ENCODE peak calls at places on chromosomes 3 and 15, in six cellular contexts. One of them, this sample, is unnamed.

GRCh38 chr15:100778831-100779288 is 100.8 kb upstream of the ALDH1A3 start:
- DNase-seq in mesenchymal stem cell: no peak
- DNase-seq in H9: no peak
- DNase-seq in neuronal stem cell: no peak
- DNase-seq in trophoblast cell: no peak
- DNase-seq in IMR-90: no peak
- DNase-seq in this sample: no peak

GRCh38 chr3:15581471-15582394 is 19.6 kb downstream of the HACL1 start:
- DNase-seq in neuronal stem cell: no peak
- DNase-seq in trophoblast cell: peak
- DNase-seq in H9: no peak
- DNase-seq in IMR-90: no peak
- DNase-seq in mesenchymal stem cell: no peak
- DNase-seq in this sample: no peak

GRCh38 chr15:58384667-58385066 is 47.1 kb upstream of the LIPC start:
- DNase-seq in neuronal stem cell: no peak
- DNase-seq in mesenchymal stem cell: no peak
- DNase-seq in H9: no peak
- DNase-seq in trophoblast cell: no peak
- DNase-seq in IMR-90: no peak
- DNase-seq in this sample: no peak

GRCh38 chr3:76495216-76495615 is 544.7 kb upstream of the ROBO2 start:
- DNase-seq in mesenchymal stem cell: no peak
- DNase-seq in neuronal stem cell: no peak
- DNase-seq in IMR-90: no peak
- DNase-seq in trophoblast cell: no peak
- DNase-seq in H9: no peak
- DNase-seq in this sample: no peak

GRCh38 chr15:77282333-77282732 is 137.6 kb downstream of the PEAK1 start:
- DNase-seq in IMR-90: peak
- DNase-seq in mesenchymal stem cell: peak
- DNase-seq in trophoblast cell: no peak
- DNase-seq in neuronal stem cell: peak
- DNase-seq in H9: peak
- DNase-seq in this sample: peak

GRCh38 chr3:78798266-78798832 is 969.4 kb downstream of the ROBO1 start:
- DNase-seq in IMR-90: no peak
- DNase-seq in H9: no peak
- DNase-seq in neuronal stem cell: no peak
- DNase-seq in trophoblast cell: no peak
- DNase-seq in mesenchymal stem cell: no peak
- DNase-seq in this sample: no peak

GRCh38 chr15:78107471-78107870 is 15.1 kb downstream of the SH2D7 start:
- DNase-seq in trophoblast cell: no peak
- DNase-seq in IMR-90: no peak
- DNase-seq in H9: no peak
- DNase-seq in neuronal stem cell: no peak
- DNase-seq in mesenchymal stem cell: no peak
- DNase-seq in this sample: no peak

GRCh38 chr15:80999623-81000036 is 1.1 kb upstream of the TLNRD1 start:
- DNase-seq in trophoblast cell: no peak
- DNase-seq in neuronal stem cell: no peak
- DNase-seq in mesenchymal stem cell: no peak
- DNase-seq in H9: no peak
- DNase-seq in IMR-90: no peak
- DNase-seq in this sample: no peak

GRCh38 chr15:54197995-54198394 is 219.8 kb downstream of the UNC13C start:
- DNase-seq in IMR-90: no peak
- DNase-seq in trophoblast cell: no peak
- DNase-seq in neuronal stem cell: no peak
- DNase-seq in mesenchymal stem cell: no peak
- DNase-seq in H9: peak
- DNase-seq in this sample: peak

GRCh38 chr3:13612829-13613228 is 63.9 kb downstream of the FBLN2 start:
- DNase-seq in H9: no peak
- DNase-seq in mesenchymal stem cell: peak
- DNase-seq in neuronal stem cell: no peak
- DNase-seq in IMR-90: peak
- DNase-seq in trophoblast cell: no peak
- DNase-seq in this sample: no peak

GRCh38 chr15:77739591-77740378 is 107.1 kb upstream of the LINGO1 start:
- DNase-seq in mesenchymal stem cell: no peak
- DNase-seq in neuronal stem cell: peak
- DNase-seq in trophoblast cell: no peak
- DNase-seq in H9: peak
- DNase-seq in IMR-90: no peak
- DNase-seq in this sample: no peak

GRCh38 chr3:123201557-123202427 is at the start of gene SEC22A:
- DNase-seq in mesenchymal stem cell: peak
- DNase-seq in trophoblast cell: peak
- DNase-seq in H9: peak
- DNase-seq in IMR-90: peak
- DNase-seq in neuronal stem cell: peak
- DNase-seq in this sample: peak

GRCh38 chr3:99686469-99686868 is 48.1 kb downstream of the COL8A1 start:
- DNase-seq in IMR-90: no peak
- DNase-seq in mesenchymal stem cell: no peak
- DNase-seq in trophoblast cell: no peak
- DNase-seq in neuronal stem cell: no peak
- DNase-seq in H9: no peak
- DNase-seq in this sample: no peak

GRCh38 chr15:39447431-39447830 is 133.4 kb upstream of the THBS1 start:
- DNase-seq in IMR-90: no peak
- DNase-seq in mesenchymal stem cell: no peak
- DNase-seq in neuronal stem cell: no peak
- DNase-seq in trophoblast cell: no peak
- DNase-seq in H9: no peak
- DNase-seq in this sample: peak
- H3K4ac ChIP-seq in IMR-90: no peak
- H3K4ac ChIP-seq in mesenchymal stem cell: no peak
- H3K4ac ChIP-seq in neuronal stem cell: no peak
- H3K4ac ChIP-seq in trophoblast cell: no peak
- H3K4ac ChIP-seq in H9: no peak
- H3K4ac ChIP-seq in this sample: no peak

GRCh38 chr15:90814193-90814811 is 54.1 kb upstream of the FURIN start:
- DNase-seq in mesenchymal stem cell: peak
- DNase-seq in trophoblast cell: no peak
- DNase-seq in H9: no peak
- DNase-seq in neuronal stem cell: no peak
- DNase-seq in IMR-90: peak
- DNase-seq in this sample: no peak

GRCh38 chr15:90818251-90819210 is 49.9 kb upstream of the FURIN start:
- DNase-seq in mesenchymal stem cell: no peak
- DNase-seq in H9: peak
- DNase-seq in neuronal stem cell: no peak
- DNase-seq in trophoblast cell: no peak
- DNase-seq in IMR-90: no peak
- DNase-seq in this sample: peak

GRCh38 chr15:90817117-90818057 is 51.0 kb upstream of the FURIN start:
- DNase-seq in trophoblast cell: no peak
- DNase-seq in IMR-90: no peak
- DNase-seq in mesenchymal stem cell: no peak
- DNase-seq in H9: no peak
- DNase-seq in neuronal stem cell: no peak
- DNase-seq in this sample: no peak

GRCh38 chr15:90813796-90814192 is 54.6 kb upstream of the FURIN start:
- DNase-seq in IMR-90: no peak
- DNase-seq in trophoblast cell: no peak
- DNase-seq in mesenchymal stem cell: no peak
- DNase-seq in H9: no peak
- DNase-seq in neuronal stem cell: no peak
- DNase-seq in this sample: no peak

GRCh38 chr15:90816401-90817116 is 51.8 kb upstream of the FURIN start:
- DNase-seq in H9: no peak
- DNase-seq in trophoblast cell: no peak
- DNase-seq in neuronal stem cell: no peak
- DNase-seq in IMR-90: no peak
- DNase-seq in mesenchymal stem cell: no peak
- DNase-seq in this sample: no peak
- H3K4ac ChIP-seq in H9: no peak
- H3K4ac ChIP-seq in trophoblast cell: no peak
- H3K4ac ChIP-seq in neuronal stem cell: no peak
- H3K4ac ChIP-seq in IMR-90: no peak
- H3K4ac ChIP-seq in mesenchymal stem cell: no peak
- H3K4ac ChIP-seq in this sample: no peak

GRCh38 chr3:71441217-71441924 is 142.2 kb downstream of the FOXP1 start:
- DNase-seq in H9: no peak
- DNase-seq in trophoblast cell: no peak
- DNase-seq in mesenchymal stem cell: no peak
- DNase-seq in IMR-90: no peak
- DNase-seq in neuronal stem cell: no peak
- DNase-seq in this sample: no peak

GRCh38 chr3:71441925-71442620 is 141.5 kb downstream of the FOXP1 start:
- DNase-seq in IMR-90: no peak
- DNase-seq in trophoblast cell: no peak
- DNase-seq in H9: no peak
- DNase-seq in neuronal stem cell: no peak
- DNase-seq in mesenchymal stem cell: no peak
- DNase-seq in this sample: no peak

GRCh38 chr3:71436337-71436736 is 147.2 kb downstream of the FOXP1 start:
- DNase-seq in neuronal stem cell: no peak
- DNase-seq in H9: no peak
- DNase-seq in IMR-90: no peak
- DNase-seq in mesenchymal stem cell: no peak
- DNase-seq in trophoblast cell: no peak
- DNase-seq in this sample: no peak

GRCh38 chr3:71438004-71438685 is 145.4 kb downstream of the FOXP1 start:
- DNase-seq in neuronal stem cell: no peak
- DNase-seq in H9: no peak
- DNase-seq in mesenchymal stem cell: no peak
- DNase-seq in IMR-90: no peak
- DNase-seq in trophoblast cell: no peak
- DNase-seq in this sample: peak

GRCh38 chr3:71438904-71439303 is 144.6 kb downstream of the FOXP1 start:
- DNase-seq in trophoblast cell: no peak
- DNase-seq in IMR-90: no peak
- DNase-seq in neuronal stem cell: no peak
- DNase-seq in H9: no peak
- DNase-seq in mesenchymal stem cell: no peak
- DNase-seq in this sample: no peak
- H3K4ac ChIP-seq in trophoblast cell: no peak
- H3K4ac ChIP-seq in IMR-90: no peak
- H3K4ac ChIP-seq in neuronal stem cell: no peak
- H3K4ac ChIP-seq in H9: no peak
- H3K4ac ChIP-seq in mesenchymal stem cell: no peak
- H3K4ac ChIP-seq in this sample: no peak

GRCh38 chr15:66701422-66702034 is 508 bp upstream of the SMAD6 start:
- DNase-seq in trophoblast cell: no peak
- DNase-seq in IMR-90: no peak
- DNase-seq in neuronal stem cell: peak
- DNase-seq in H9: peak
- DNase-seq in mesenchymal stem cell: peak
- DNase-seq in this sample: peak

GRCh38 chr15:66702035-66702769 is at the start of gene SMAD6:
- DNase-seq in trophoblast cell: peak
- DNase-seq in neuronal stem cell: peak
- DNase-seq in mesenchymal stem cell: peak
- DNase-seq in IMR-90: peak
- DNase-seq in H9: peak
- DNase-seq in this sample: peak

GRCh38 chr15:66703540-66703941 is 1.5 kb downstream of the SMAD6 start:
- DNase-seq in mesenchymal stem cell: peak
- DNase-seq in IMR-90: peak
- DNase-seq in H9: no peak
- DNase-seq in neuronal stem cell: no peak
- DNase-seq in trophoblast cell: peak
- DNase-seq in this sample: no peak

GRCh38 chr15:66704019-66704782 is 2.2 kb downstream of the SMAD6 start:
- DNase-seq in mesenchymal stem cell: no peak
- DNase-seq in neuronal stem cell: no peak
- DNase-seq in trophoblast cell: no peak
- DNase-seq in H9: no peak
- DNase-seq in IMR-90: no peak
- DNase-seq in this sample: no peak

GRCh38 chr15:66702770-66703539 is 919 bp downstream of the SMAD6 start:
- DNase-seq in mesenchymal stem cell: peak
- DNase-seq in IMR-90: no peak
- DNase-seq in neuronal stem cell: no peak
- DNase-seq in H9: no peak
- DNase-seq in trophoblast cell: no peak
- DNase-seq in this sample: no peak
- H3K4ac ChIP-seq in mesenchymal stem cell: peak
- H3K4ac ChIP-seq in IMR-90: peak
- H3K4ac ChIP-seq in neuronal stem cell: no peak
- H3K4ac ChIP-seq in H9: no peak
- H3K4ac ChIP-seq in trophoblast cell: peak
- H3K4ac ChIP-seq in this sample: peak

GRCh38 chr3:179640469-179640868 is 12.4 kb upstream of the USP13 start:
- DNase-seq in H9: no peak
- DNase-seq in mesenchymal stem cell: no peak
- DNase-seq in trophoblast cell: no peak
- DNase-seq in IMR-90: no peak
- DNase-seq in neuronal stem cell: no peak
- DNase-seq in this sample: no peak

GRCh38 chr3:179646177-179646576 is 6.7 kb upstream of the USP13 start:
- DNase-seq in H9: no peak
- DNase-seq in IMR-90: no peak
- DNase-seq in trophoblast cell: no peak
- DNase-seq in mesenchymal stem cell: no peak
- DNase-seq in neuronal stem cell: no peak
- DNase-seq in this sample: no peak

GRCh38 chr3:179642871-179643270 is 10.0 kb upstream of the USP13 start:
- DNase-seq in neuronal stem cell: no peak
- DNase-seq in trophoblast cell: no peak
- DNase-seq in mesenchymal stem cell: no peak
- DNase-seq in IMR-90: no peak
- DNase-seq in H9: no peak
- DNase-seq in this sample: no peak
- H3K4ac ChIP-seq in neuronal stem cell: no peak
- H3K4ac ChIP-seq in trophoblast cell: no peak
- H3K4ac ChIP-seq in mesenchymal stem cell: no peak
- H3K4ac ChIP-seq in IMR-90: no peak
- H3K4ac ChIP-seq in H9: no peak
- H3K4ac ChIP-seq in this sample: no peak

GRCh38 chr3:114155370-114155821 is 23.5 kb downstream of the DRD3 start:
- DNase-seq in neuronal stem cell: no peak
- DNase-seq in trophoblast cell: peak
- DNase-seq in H9: peak
- DNase-seq in mesenchymal stem cell: peak
- DNase-seq in IMR-90: peak
- DNase-seq in this sample: peak
- H3K4ac ChIP-seq in neuronal stem cell: no peak
- H3K4ac ChIP-seq in trophoblast cell: no peak
- H3K4ac ChIP-seq in H9: no peak
- H3K4ac ChIP-seq in mesenchymal stem cell: no peak
- H3K4ac ChIP-seq in IMR-90: no peak
- H3K4ac ChIP-seq in this sample: no peak

This sample was measured in mesendoderm.